ENCODE peak calls at places on chromosomes 12 and 14, in eight cellular contexts. One of them, this sample, is unnamed.

GRCh38 chr14:103516426-103517171 is 6.0 kb downstream of the CKB start:
- DNase-seq in lower leg skin: no peak
- DNase-seq in A549: no peak
- DNase-seq in HepG2: no peak
- DNase-seq in AG09309: no peak
- DNase-seq in GM12865: no peak
- DNase-seq in thoracic aorta: no peak
- DNase-seq in lung: no peak
- DNase-seq in this sample: no peak

GRCh38 chr12:104671407-104672095 is 214.8 kb downstream of the CHST11 start:
- DNase-seq in lower leg skin: peak
- DNase-seq in A549: peak
- DNase-seq in HepG2: peak
- DNase-seq in AG09309: peak
- DNase-seq in GM12865: peak
- DNase-seq in thoracic aorta: peak
- DNase-seq in lung: peak
- DNase-seq in this sample: peak

GRCh38 chr14:49220492-49220891 is 365.7 kb downstream of the RPS29 start:
- DNase-seq in lower leg skin: no peak
- DNase-seq in A549: no peak
- DNase-seq in HepG2: no peak
- DNase-seq in AG09309: no peak
- DNase-seq in GM12865: no peak
- DNase-seq in thoracic aorta: no peak
- DNase-seq in lung: no peak
- DNase-seq in this sample: no peak

GRCh38 chr14:102184678-102185040 is 45.0 kb downstream of the WDR20 start:
- DNase-seq in lower leg skin: no peak
- DNase-seq in A549: no peak
- DNase-seq in HepG2: no peak
- DNase-seq in AG09309: no peak
- DNase-seq in GM12865: no peak
- DNase-seq in thoracic aorta: no peak
- DNase-seq in lung: no peak
- DNase-seq in this sample: no peak

GRCh38 chr12:51579321-51579850 is 11.6 kb upstream of the SCN8A start:
- DNase-seq in lower leg skin: no peak
- DNase-seq in A549: no peak
- DNase-seq in HepG2: no peak
- DNase-seq in AG09309: no peak
- DNase-seq in GM12865: no peak
- DNase-seq in thoracic aorta: no peak
- DNase-seq in lung: no peak
- DNase-seq in this sample: no peak

GRCh38 chr12:3964404-3964803 is 91.2 kb upstream of the PARP11 start:
- DNase-seq in lower leg skin: no peak
- DNase-seq in A549: peak
- DNase-seq in HepG2: peak
- DNase-seq in AG09309: no peak
- DNase-seq in GM12865: peak
- DNase-seq in thoracic aorta: no peak
- DNase-seq in lung: no peak
- DNase-seq in this sample: no peak

GRCh38 chr12:69918287-69918686 is 93.3 kb downstream of the MYRFL start:
- DNase-seq in lower leg skin: no peak
- DNase-seq in A549: no peak
- DNase-seq in HepG2: no peak
- DNase-seq in AG09309: no peak
- DNase-seq in GM12865: no peak
- DNase-seq in thoracic aorta: no peak
- DNase-seq in lung: no peak
- DNase-seq in this sample: no peak

GRCh38 chr12:51351913-51352532 is 5.5 kb upstream of the CELA1 start:
- DNase-seq in lower leg skin: no peak
- DNase-seq in A549: peak
- DNase-seq in HepG2: peak
- DNase-seq in AG09309: no peak
- DNase-seq in GM12865: peak
- DNase-seq in thoracic aorta: no peak
- DNase-seq in lung: peak
- DNase-seq in this sample: peak

GRCh38 chr12:126772171-126772864 is 1494.7 kb upstream of the TMEM132C start:
- DNase-seq in lower leg skin: no peak
- DNase-seq in A549: peak
- DNase-seq in HepG2: peak
- DNase-seq in AG09309: peak
- DNase-seq in GM12865: peak
- DNase-seq in thoracic aorta: no peak
- DNase-seq in lung: no peak
- DNase-seq in this sample: peak

GRCh38 chr12:42298887-42299286 is 27.0 kb downstream of the ZCRB1 start:
- DNase-seq in lower leg skin: no peak
- DNase-seq in A549: no peak
- DNase-seq in HepG2: peak
- DNase-seq in AG09309: no peak
- DNase-seq in GM12865: peak
- DNase-seq in thoracic aorta: no peak
- DNase-seq in lung: no peak
- DNase-seq in this sample: no peak
- H3K4me3 ChIP-seq in lower leg skin: no peak
- H3K4me3 ChIP-seq in A549: no peak
- H3K4me3 ChIP-seq in HepG2: no peak
- H3K4me3 ChIP-seq in AG09309: no peak
- H3K4me3 ChIP-seq in GM12865: peak
- H3K4me3 ChIP-seq in thoracic aorta: no peak
- H3K4me3 ChIP-seq in lung: no peak
- H3K4me3 ChIP-seq in this sample: no peak

DNA sequence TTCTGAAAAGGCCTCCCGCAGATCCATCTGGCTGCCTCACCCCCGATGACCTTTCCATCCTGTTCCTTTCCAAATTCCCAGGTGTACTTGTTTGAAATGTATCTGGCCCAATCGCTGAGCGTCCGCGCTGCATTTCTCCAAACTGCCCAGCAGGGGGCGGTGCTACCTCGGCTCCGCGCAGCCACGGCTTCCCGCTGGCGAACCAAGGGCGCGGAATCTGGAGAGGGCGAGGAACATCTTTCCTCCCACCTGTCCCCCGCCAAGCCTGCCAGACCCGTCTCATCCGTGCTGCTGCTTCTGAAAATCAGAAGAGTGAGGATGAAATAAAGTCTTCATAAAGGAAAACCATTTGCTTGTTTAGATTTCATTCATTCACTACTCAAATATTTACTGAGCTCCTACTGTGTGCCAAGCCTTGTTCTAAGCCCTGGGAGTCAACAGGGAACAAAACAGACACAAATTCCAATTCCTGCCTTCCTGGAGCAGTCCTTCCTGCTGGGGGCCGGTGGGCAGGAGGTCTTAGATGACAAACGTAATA is 16.8 kb upstream of the MYL2 start:
- DNase-seq in lower leg skin: no peak
- DNase-seq in A549: peak
- DNase-seq in HepG2: peak
- DNase-seq in AG09309: no peak
- DNase-seq in GM12865: peak
- DNase-seq in thoracic aorta: no peak
- DNase-seq in lung: peak
- DNase-seq in this sample: peak
- TF ChIP-seq CTCF in lower leg skin: no peak
- TF ChIP-seq CTCF in A549: peak
- TF ChIP-seq CTCF in HepG2: peak
- TF ChIP-seq CTCF in AG09309: peak
- TF ChIP-seq CTCF in GM12865: peak
- TF ChIP-seq CTCF in thoracic aorta: peak
- TF ChIP-seq CTCF in lung: peak
- TF ChIP-seq CTCF in this sample: peak

DNA sequence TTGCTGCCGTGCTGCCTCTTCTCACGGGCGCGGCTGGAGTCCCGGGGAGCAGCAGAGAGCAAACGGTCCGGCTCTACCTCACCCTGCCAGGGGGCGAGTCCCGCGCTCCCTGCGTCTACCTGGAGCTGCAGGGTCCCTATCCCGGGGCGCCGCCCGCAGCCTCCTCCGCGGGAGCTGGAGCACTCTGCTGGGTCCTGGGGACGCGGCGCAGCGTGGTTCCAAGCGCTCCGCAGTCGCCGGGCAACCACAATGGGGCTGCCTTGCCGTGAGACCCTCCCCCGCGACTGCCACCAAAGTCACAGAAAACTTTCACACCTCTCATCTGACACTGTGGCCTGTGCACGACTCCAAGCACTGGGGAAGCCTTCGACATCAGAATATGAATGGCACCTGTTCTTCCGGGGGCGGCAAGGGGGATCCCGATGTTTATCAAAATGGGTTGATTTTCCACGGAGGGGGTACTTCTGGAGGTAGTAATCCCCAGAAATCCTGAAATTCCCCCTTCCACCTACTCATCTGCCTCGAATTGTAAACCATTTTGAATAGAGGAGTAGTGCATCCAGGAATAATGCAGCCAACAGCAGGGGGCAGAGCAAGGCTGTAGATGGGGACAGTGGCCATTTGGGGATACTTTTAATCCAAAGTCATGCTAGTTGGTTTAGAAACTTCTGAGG is at the start of gene C12orf42:
- DNase-seq in lower leg skin: no peak
- DNase-seq in A549: peak
- DNase-seq in HepG2: no peak
- DNase-seq in AG09309: no peak
- DNase-seq in GM12865: peak
- DNase-seq in thoracic aorta: no peak
- DNase-seq in lung: no peak
- DNase-seq in this sample: peak
- H3K4me3 ChIP-seq in lower leg skin: no peak
- H3K4me3 ChIP-seq in A549: peak
- H3K4me3 ChIP-seq in HepG2: no peak
- H3K4me3 ChIP-seq in AG09309: peak
- H3K4me3 ChIP-seq in GM12865: peak
- H3K4me3 ChIP-seq in thoracic aorta: peak
- H3K4me3 ChIP-seq in lung: no peak
- H3K4me3 ChIP-seq in this sample: peak

GRCh38 chr12:65586796-65587195 is 237.5 kb upstream of the HMGA2 start:
- DNase-seq in lower leg skin: no peak
- DNase-seq in A549: no peak
- DNase-seq in HepG2: no peak
- DNase-seq in AG09309: no peak
- DNase-seq in GM12865: no peak
- DNase-seq in thoracic aorta: no peak
- DNase-seq in lung: no peak
- DNase-seq in this sample: no peak

GRCh38 chr12:65584041-65584440 is 240.2 kb upstream of the HMGA2 start:
- DNase-seq in lower leg skin: no peak
- DNase-seq in A549: no peak
- DNase-seq in HepG2: no peak
- DNase-seq in AG09309: no peak
- DNase-seq in GM12865: no peak
- DNase-seq in thoracic aorta: no peak
- DNase-seq in lung: no peak
- DNase-seq in this sample: no peak

GRCh38 chr12:65590318-65590717 is 234.0 kb upstream of the HMGA2 start:
- DNase-seq in lower leg skin: no peak
- DNase-seq in A549: no peak
- DNase-seq in HepG2: no peak
- DNase-seq in AG09309: no peak
- DNase-seq in GM12865: no peak
- DNase-seq in thoracic aorta: no peak
- DNase-seq in lung: no peak
- DNase-seq in this sample: no peak

DNA sequence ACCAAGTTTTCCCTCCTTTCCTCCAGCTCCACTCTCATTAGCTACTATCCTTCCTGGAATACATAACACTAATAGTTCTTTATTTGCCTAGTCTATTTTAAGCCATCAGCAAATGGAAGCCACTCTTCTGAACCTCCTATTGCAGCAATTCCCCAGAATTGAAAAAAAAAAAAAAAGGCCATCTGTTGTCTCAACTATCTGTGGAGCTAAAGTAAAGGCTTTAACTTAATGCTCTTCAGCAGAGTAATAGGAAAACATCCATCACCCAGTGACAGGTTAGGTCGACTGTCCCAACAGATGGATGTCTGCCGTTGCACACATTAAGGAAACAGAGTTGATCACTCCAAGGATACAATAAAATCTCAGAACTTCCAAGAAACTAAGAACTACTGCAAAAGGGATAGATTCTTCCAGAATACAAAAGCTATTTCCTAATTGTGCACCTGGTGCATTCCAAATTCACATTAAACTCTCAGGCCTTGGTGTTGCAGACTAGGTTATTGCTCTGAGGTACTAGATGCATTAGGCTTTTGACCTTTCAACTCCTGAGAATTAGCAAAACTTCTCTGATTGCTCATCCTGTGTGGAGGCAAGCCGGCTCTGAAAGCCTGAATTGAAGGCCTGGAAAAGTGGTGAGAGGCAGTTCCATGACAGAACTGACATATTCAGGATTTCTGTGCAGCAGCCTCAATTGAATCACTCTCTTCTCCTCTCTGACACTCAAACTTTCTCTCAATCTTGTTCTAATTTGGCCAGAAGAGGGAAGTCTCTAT is 238.4 kb upstream of the HMGA2 start:
- DNase-seq in lower leg skin: no peak
- DNase-seq in A549: no peak
- DNase-seq in HepG2: no peak
- DNase-seq in AG09309: no peak
- DNase-seq in GM12865: no peak
- DNase-seq in thoracic aorta: no peak
- DNase-seq in lung: no peak
- DNase-seq in this sample: no peak
- TF ChIP-seq CTCF in lower leg skin: no peak
- TF ChIP-seq CTCF in A549: no peak
- TF ChIP-seq CTCF in HepG2: no peak
- TF ChIP-seq CTCF in AG09309: no peak
- TF ChIP-seq CTCF in GM12865: no peak
- TF ChIP-seq CTCF in thoracic aorta: no peak
- TF ChIP-seq CTCF in lung: no peak
- TF ChIP-seq CTCF in this sample: no peak

DNA sequence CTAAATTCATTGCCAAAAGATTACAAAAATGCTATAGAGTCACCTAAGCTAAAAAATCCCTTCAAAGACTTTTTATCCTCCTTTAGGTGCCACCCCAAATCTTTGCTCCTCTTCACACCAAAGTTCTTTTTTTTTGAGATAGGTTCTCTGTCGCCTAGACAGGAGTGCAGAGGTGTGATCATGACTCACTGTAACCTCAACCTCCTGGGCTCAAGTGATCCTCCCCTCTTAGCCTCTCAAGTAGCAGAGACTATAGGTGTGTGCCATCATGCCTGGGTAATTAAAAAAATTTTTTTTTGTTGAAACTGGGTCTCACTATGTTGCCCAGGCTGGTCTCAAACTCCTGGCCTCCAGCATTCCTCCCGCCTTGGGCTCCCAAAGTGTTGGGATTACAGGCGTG is 47.9 kb downstream of the WDHD1 start:
- DNase-seq in lower leg skin: no peak
- DNase-seq in A549: no peak
- DNase-seq in HepG2: no peak
- DNase-seq in AG09309: no peak
- DNase-seq in GM12865: no peak
- DNase-seq in thoracic aorta: no peak
- DNase-seq in lung: no peak
- DNase-seq in this sample: no peak
- H3K4me3 ChIP-seq in lower leg skin: no peak
- H3K4me3 ChIP-seq in A549: no peak
- H3K4me3 ChIP-seq in HepG2: no peak
- H3K4me3 ChIP-seq in AG09309: no peak
- H3K4me3 ChIP-seq in GM12865: no peak
- H3K4me3 ChIP-seq in thoracic aorta: no peak
- H3K4me3 ChIP-seq in lung: no peak
- H3K4me3 ChIP-seq in this sample: no peak